ENCODE peak calls at places on chromosome 9, in eight cellular contexts. One of them, this sample, is unnamed.

GRCh38 chr9:94779693-94780290 is 53.3 kb downstream of the AOPEP start:
- DNase-seq in iris pigment epithelial cell: no peak
- DNase-seq in psoas muscle: no peak
- DNase-seq in stimulated activated CD8-positive, alpha-beta memory T cell treated with anti-CD3 and anti-CD28 coated beads, Interleukin-15, amount 100 ng/mL, for 48 hours: no peak
- DNase-seq in hepatic stellate cell: no peak
- DNase-seq in GM23248: no peak
- DNase-seq in CD8-positive, alpha-beta T cell: no peak
- DNase-seq in glomerular endothelial cell: no peak
- DNase-seq in this sample: no peak

GRCh38 chr9:97807681-97808080 is 45.3 kb upstream of the FOXE1 start:
- DNase-seq in GM23248: no peak
- DNase-seq in psoas muscle: no peak
- DNase-seq in glomerular endothelial cell: no peak
- DNase-seq in hepatic stellate cell: no peak
- DNase-seq in CD8-positive, alpha-beta T cell: no peak
- DNase-seq in stimulated activated CD8-positive, alpha-beta memory T cell treated with anti-CD3 and anti-CD28 coated beads, Interleukin-15, amount 100 ng/mL, for 48 hours: no peak
- DNase-seq in iris pigment epithelial cell: no peak
- DNase-seq in this sample: no peak

GRCh38 chr9:96609732-96610131 is 9.9 kb downstream of the CDC14B start:
- DNase-seq in glomerular endothelial cell: no peak
- DNase-seq in stimulated activated CD8-positive, alpha-beta memory T cell treated with anti-CD3 and anti-CD28 coated beads, Interleukin-15, amount 100 ng/mL, for 48 hours: no peak
- DNase-seq in iris pigment epithelial cell: no peak
- DNase-seq in psoas muscle: no peak
- DNase-seq in GM23248: no peak
- DNase-seq in hepatic stellate cell: no peak
- DNase-seq in CD8-positive, alpha-beta T cell: no peak
- DNase-seq in this sample: no peak

GRCh38 chr9:98912450-98912849 is 31.3 kb upstream of the COL15A1 start:
- DNase-seq in glomerular endothelial cell: no peak
- DNase-seq in stimulated activated CD8-positive, alpha-beta memory T cell treated with anti-CD3 and anti-CD28 coated beads, Interleukin-15, amount 100 ng/mL, for 48 hours: no peak
- DNase-seq in GM23248: no peak
- DNase-seq in CD8-positive, alpha-beta T cell: no peak
- DNase-seq in iris pigment epithelial cell: no peak
- DNase-seq in hepatic stellate cell: no peak
- DNase-seq in psoas muscle: no peak
- DNase-seq in this sample: no peak

GRCh38 chr9:15253197-15253596 is 53.8 kb downstream of the TTC39B start:
- DNase-seq in hepatic stellate cell: peak; percentile 8
- DNase-seq in GM23248: no peak
- DNase-seq in stimulated activated CD8-positive, alpha-beta memory T cell treated with anti-CD3 and anti-CD28 coated beads, Interleukin-15, amount 100 ng/mL, for 48 hours: no peak
- DNase-seq in psoas muscle: no peak
- DNase-seq in iris pigment epithelial cell: peak; percentile 33
- DNase-seq in glomerular endothelial cell: no peak
- DNase-seq in CD8-positive, alpha-beta T cell: no peak
- DNase-seq in this sample: peak; percentile 29

GRCh38 chr9:111482656-111483418 is 1.3 kb downstream of the ECPAS start:
- DNase-seq in CD8-positive, alpha-beta T cell: peak; percentile 36
- DNase-seq in stimulated activated CD8-positive, alpha-beta memory T cell treated with anti-CD3 and anti-CD28 coated beads, Interleukin-15, amount 100 ng/mL, for 48 hours: peak; percentile 37
- DNase-seq in psoas muscle: peak; percentile 85
- DNase-seq in GM23248: peak; percentile 81
- DNase-seq in hepatic stellate cell: peak; percentile 69
- DNase-seq in iris pigment epithelial cell: peak; percentile 75
- DNase-seq in glomerular endothelial cell: no peak
- DNase-seq in this sample: peak; percentile 83

GRCh38 chr9:16413509-16414016 is 456.9 kb downstream of the BNC2 start:
- DNase-seq in iris pigment epithelial cell: peak; percentile 99
- DNase-seq in glomerular endothelial cell: no peak
- DNase-seq in CD8-positive, alpha-beta T cell: no peak
- DNase-seq in psoas muscle: no peak
- DNase-seq in hepatic stellate cell: peak; percentile 14
- DNase-seq in stimulated activated CD8-positive, alpha-beta memory T cell treated with anti-CD3 and anti-CD28 coated beads, Interleukin-15, amount 100 ng/mL, for 48 hours: no peak
- DNase-seq in GM23248: peak; percentile 92
- DNase-seq in this sample: peak; percentile 45

GRCh38 chr9:106962105-106962504 is 99.1 kb downstream of the ZNF462 start:
- DNase-seq in glomerular endothelial cell: no peak
- DNase-seq in hepatic stellate cell: no peak
- DNase-seq in GM23248: peak; percentile 24
- DNase-seq in iris pigment epithelial cell: peak; percentile 73
- DNase-seq in psoas muscle: no peak
- DNase-seq in stimulated activated CD8-positive, alpha-beta memory T cell treated with anti-CD3 and anti-CD28 coated beads, Interleukin-15, amount 100 ng/mL, for 48 hours: no peak
- DNase-seq in CD8-positive, alpha-beta T cell: no peak
- DNase-seq in this sample: no peak

GRCh38 chr9:28741459-28741858 is 1168.2 kb upstream of the C9orf72 start:
- DNase-seq in GM23248: no peak
- DNase-seq in glomerular endothelial cell: no peak
- DNase-seq in psoas muscle: no peak
- DNase-seq in iris pigment epithelial cell: no peak
- DNase-seq in CD8-positive, alpha-beta T cell: no peak
- DNase-seq in stimulated activated CD8-positive, alpha-beta memory T cell treated with anti-CD3 and anti-CD28 coated beads, Interleukin-15, amount 100 ng/mL, for 48 hours: no peak
- DNase-seq in hepatic stellate cell: no peak
- DNase-seq in this sample: no peak

GRCh38 chr9:124553738-124554137 is 46.5 kb upstream of the NR5A1 start:
- DNase-seq in hepatic stellate cell: no peak
- DNase-seq in GM23248: peak; percentile 86
- DNase-seq in CD8-positive, alpha-beta T cell: no peak
- DNase-seq in glomerular endothelial cell: no peak
- DNase-seq in psoas muscle: no peak
- DNase-seq in iris pigment epithelial cell: peak; percentile 91
- DNase-seq in stimulated activated CD8-positive, alpha-beta memory T cell treated with anti-CD3 and anti-CD28 coated beads, Interleukin-15, amount 100 ng/mL, for 48 hours: no peak
- DNase-seq in this sample: peak; percentile 60

GRCh38 chr9:34230556-34230955 is 51.7 kb downstream of the UBAP1 start:
- DNase-seq in hepatic stellate cell: no peak
- DNase-seq in GM23248: peak; percentile 58
- DNase-seq in psoas muscle: no peak
- DNase-seq in iris pigment epithelial cell: no peak
- DNase-seq in CD8-positive, alpha-beta T cell: no peak
- DNase-seq in glomerular endothelial cell: no peak
- DNase-seq in stimulated activated CD8-positive, alpha-beta memory T cell treated with anti-CD3 and anti-CD28 coated beads, Interleukin-15, amount 100 ng/mL, for 48 hours: no peak
- DNase-seq in this sample: peak; percentile 49

GRCh38 chr9:129964901-129965734 is 77.9 kb downstream of the FNBP1 start:
- DNase-seq in stimulated activated CD8-positive, alpha-beta memory T cell treated with anti-CD3 and anti-CD28 coated beads, Interleukin-15, amount 100 ng/mL, for 48 hours: no peak
- DNase-seq in iris pigment epithelial cell: peak; percentile 83
- DNase-seq in CD8-positive, alpha-beta T cell: no peak
- DNase-seq in psoas muscle: no peak
- DNase-seq in GM23248: peak; percentile 85
- DNase-seq in hepatic stellate cell: peak; percentile 53
- DNase-seq in glomerular endothelial cell: no peak
- DNase-seq in this sample: peak; percentile 61

GRCh38 chr9:120875954-120876841 is 790 bp downstream of the PHF19 start:
- DNase-seq in hepatic stellate cell: peak; percentile 94
- DNase-seq in psoas muscle: peak; percentile 85
- DNase-seq in iris pigment epithelial cell: peak; percentile 92
- DNase-seq in glomerular endothelial cell: no peak
- DNase-seq in CD8-positive, alpha-beta T cell: peak; percentile 71
- DNase-seq in stimulated activated CD8-positive, alpha-beta memory T cell treated with anti-CD3 and anti-CD28 coated beads, Interleukin-15, amount 100 ng/mL, for 48 hours: peak; percentile 86
- DNase-seq in GM23248: peak; percentile 93
- DNase-seq in this sample: peak; percentile 93

GRCh38 chr9:113798062-113799030 is 77.8 kb upstream of the ZNF618 start:
- DNase-seq in GM23248: peak; percentile 32
- DNase-seq in glomerular endothelial cell: no peak
- DNase-seq in psoas muscle: no peak
- DNase-seq in hepatic stellate cell: no peak
- DNase-seq in iris pigment epithelial cell: peak; percentile 14
- DNase-seq in CD8-positive, alpha-beta T cell: no peak
- DNase-seq in stimulated activated CD8-positive, alpha-beta memory T cell treated with anti-CD3 and anti-CD28 coated beads, Interleukin-15, amount 100 ng/mL, for 48 hours: no peak
- DNase-seq in this sample: no peak

GRCh38 chr9:95462419-95463121 is 54.2 kb downstream of the PTCH1 start:
- DNase-seq in glomerular endothelial cell: peak; percentile 18
- DNase-seq in iris pigment epithelial cell: peak; percentile 84
- DNase-seq in psoas muscle: peak; percentile 42
- DNase-seq in CD8-positive, alpha-beta T cell: peak; percentile 51
- DNase-seq in stimulated activated CD8-positive, alpha-beta memory T cell treated with anti-CD3 and anti-CD28 coated beads, Interleukin-15, amount 100 ng/mL, for 48 hours: peak; percentile 77
- DNase-seq in GM23248: peak; percentile 73
- DNase-seq in hepatic stellate cell: peak; percentile 92
- DNase-seq in this sample: peak; percentile 90

GRCh38 chr9:132698989-132699388 is 28.7 kb downstream of the GTF3C4 start:
- DNase-seq in psoas muscle: no peak
- DNase-seq in glomerular endothelial cell: peak; percentile 52
- DNase-seq in CD8-positive, alpha-beta T cell: no peak
- DNase-seq in hepatic stellate cell: no peak
- DNase-seq in stimulated activated CD8-positive, alpha-beta memory T cell treated with anti-CD3 and anti-CD28 coated beads, Interleukin-15, amount 100 ng/mL, for 48 hours: no peak
- DNase-seq in GM23248: no peak
- DNase-seq in iris pigment epithelial cell: peak; percentile 25
- DNase-seq in this sample: no peak

GRCh38 chr9:120107138-120107537 is 472.8 kb downstream of the CDK5RAP2 start:
- DNase-seq in iris pigment epithelial cell: no peak
- DNase-seq in psoas muscle: no peak
- DNase-seq in stimulated activated CD8-positive, alpha-beta memory T cell treated with anti-CD3 and anti-CD28 coated beads, Interleukin-15, amount 100 ng/mL, for 48 hours: no peak
- DNase-seq in hepatic stellate cell: no peak
- DNase-seq in glomerular endothelial cell: no peak
- DNase-seq in GM23248: no peak
- DNase-seq in CD8-positive, alpha-beta T cell: no peak
- DNase-seq in this sample: no peak

GRCh38 chr9:1170918-1171317 is 120.8 kb downstream of the DMRT2 start:
- DNase-seq in glomerular endothelial cell: no peak
- DNase-seq in stimulated activated CD8-positive, alpha-beta memory T cell treated with anti-CD3 and anti-CD28 coated beads, Interleukin-15, amount 100 ng/mL, for 48 hours: no peak
- DNase-seq in iris pigment epithelial cell: no peak
- DNase-seq in GM23248: no peak
- DNase-seq in CD8-positive, alpha-beta T cell: no peak
- DNase-seq in hepatic stellate cell: no peak
- DNase-seq in psoas muscle: no peak
- DNase-seq in this sample: no peak

GRCh38 chr9:81868145-81868544 is 60.1 kb upstream of the SPATA31D4 start:
- DNase-seq in glomerular endothelial cell: no peak
- DNase-seq in CD8-positive, alpha-beta T cell: no peak
- DNase-seq in stimulated activated CD8-positive, alpha-beta memory T cell treated with anti-CD3 and anti-CD28 coated beads, Interleukin-15, amount 100 ng/mL, for 48 hours: no peak
- DNase-seq in GM23248: no peak
- DNase-seq in psoas muscle: no peak
- DNase-seq in iris pigment epithelial cell: no peak
- DNase-seq in hepatic stellate cell: no peak
- DNase-seq in this sample: no peak

This sample was measured in GM03348.